ENCODE peak calls at places on chromosomes 3 and 15, in seven cellular contexts. One of them, this sample, is unnamed.

GRCh38 chr3:160395297-160395696 is 3.7 kb downstream of the IFT80 start:
- DNase-seq in ovary: no peak
- DNase-seq in stimulated activated naive B cell treated with anti-CD40 and anti-IgM and Interleukin-4, amounts not matched to agents 10 μg/mL and 1 μg/mL and 100 μg/mL, for 72 hours: no peak
- DNase-seq in HL-60: peak; percentile 30
- DNase-seq in SW480: no peak
- DNase-seq in esophagus muscularis mucosa: no peak
- DNase-seq in T follicular helper cell: no peak
- DNase-seq in this sample: no peak

GRCh38 chr3:194984624-194985023 is 286.3 kb downstream of the XXYLT1 start:
- DNase-seq in ovary: no peak
- DNase-seq in stimulated activated naive B cell treated with anti-CD40 and anti-IgM and Interleukin-4, amounts not matched to agents 10 μg/mL and 1 μg/mL and 100 μg/mL, for 72 hours: no peak
- DNase-seq in HL-60: no peak
- DNase-seq in SW480: no peak
- DNase-seq in esophagus muscularis mucosa: no peak
- DNase-seq in T follicular helper cell: no peak
- DNase-seq in this sample: no peak

GRCh38 chr3:58065700-58066167 is 57.5 kb downstream of the FLNB start:
- DNase-seq in ovary: no peak
- DNase-seq in stimulated activated naive B cell treated with anti-CD40 and anti-IgM and Interleukin-4, amounts not matched to agents 10 μg/mL and 1 μg/mL and 100 μg/mL, for 72 hours: no peak
- DNase-seq in HL-60: no peak
- DNase-seq in SW480: no peak
- DNase-seq in esophagus muscularis mucosa: no peak
- DNase-seq in T follicular helper cell: no peak
- DNase-seq in this sample: no peak

GRCh38 chr3:139427283-139428060 is 38.0 kb upstream of the COPB2 start:
- DNase-seq in ovary: no peak
- DNase-seq in stimulated activated naive B cell treated with anti-CD40 and anti-IgM and Interleukin-4, amounts not matched to agents 10 μg/mL and 1 μg/mL and 100 μg/mL, for 72 hours: no peak
- DNase-seq in HL-60: peak; percentile 63
- DNase-seq in SW480: peak; percentile 82
- DNase-seq in esophagus muscularis mucosa: no peak
- DNase-seq in T follicular helper cell: no peak
- DNase-seq in this sample: peak; percentile 11

GRCh38 chr15:39509941-39510845 is 70.7 kb upstream of the THBS1 start:
- DNase-seq in ovary: no peak
- DNase-seq in stimulated activated naive B cell treated with anti-CD40 and anti-IgM and Interleukin-4, amounts not matched to agents 10 μg/mL and 1 μg/mL and 100 μg/mL, for 72 hours: no peak
- DNase-seq in HL-60: no peak
- DNase-seq in SW480: no peak
- DNase-seq in esophagus muscularis mucosa: no peak
- DNase-seq in T follicular helper cell: no peak
- DNase-seq in this sample: no peak

GRCh38 chr3:59442056-59442455 is 392.2 kb upstream of the CFAP20DC start:
- DNase-seq in ovary: no peak
- DNase-seq in stimulated activated naive B cell treated with anti-CD40 and anti-IgM and Interleukin-4, amounts not matched to agents 10 μg/mL and 1 μg/mL and 100 μg/mL, for 72 hours: no peak
- DNase-seq in HL-60: no peak
- DNase-seq in SW480: no peak
- DNase-seq in esophagus muscularis mucosa: no peak
- DNase-seq in T follicular helper cell: no peak
- DNase-seq in this sample: no peak

GRCh38 chr3:45029661-45030060 is 3.6 kb downstream of the CLEC3B start:
- DNase-seq in ovary: no peak
- DNase-seq in stimulated activated naive B cell treated with anti-CD40 and anti-IgM and Interleukin-4, amounts not matched to agents 10 μg/mL and 1 μg/mL and 100 μg/mL, for 72 hours: no peak
- DNase-seq in HL-60: no peak
- DNase-seq in SW480: no peak
- DNase-seq in esophagus muscularis mucosa: no peak
- DNase-seq in T follicular helper cell: no peak
- DNase-seq in this sample: no peak

GRCh38 chr3:16203671-16204629 is 29.5 kb downstream of the GALNT15 start:
- DNase-seq in ovary: no peak
- DNase-seq in stimulated activated naive B cell treated with anti-CD40 and anti-IgM and Interleukin-4, amounts not matched to agents 10 μg/mL and 1 μg/mL and 100 μg/mL, for 72 hours: no peak
- DNase-seq in HL-60: no peak
- DNase-seq in SW480: peak; percentile 44
- DNase-seq in esophagus muscularis mucosa: no peak
- DNase-seq in T follicular helper cell: no peak
- DNase-seq in this sample: peak; percentile 62

GRCh38 chr3:71304684-71305083 is 278.8 kb downstream of the FOXP1 start:
- DNase-seq in ovary: peak; percentile 19
- DNase-seq in stimulated activated naive B cell treated with anti-CD40 and anti-IgM and Interleukin-4, amounts not matched to agents 10 μg/mL and 1 μg/mL and 100 μg/mL, for 72 hours: no peak
- DNase-seq in HL-60: no peak
- DNase-seq in SW480: no peak
- DNase-seq in esophagus muscularis mucosa: no peak
- DNase-seq in T follicular helper cell: no peak
- DNase-seq in this sample: no peak

GRCh38 chr3:52495777-52496602 is 852 bp downstream of the STAB1 start:
- DNase-seq in ovary: no peak
- DNase-seq in stimulated activated naive B cell treated with anti-CD40 and anti-IgM and Interleukin-4, amounts not matched to agents 10 μg/mL and 1 μg/mL and 100 μg/mL, for 72 hours: no peak
- DNase-seq in HL-60: no peak
- DNase-seq in SW480: peak; percentile 30
- DNase-seq in esophagus muscularis mucosa: no peak
- DNase-seq in T follicular helper cell: no peak
- DNase-seq in this sample: no peak